ENCODE peak calls at places on chromosome 10, in four cellular contexts. W is OCI-LY7, C is HL-60, X is brain microvascular endothelial cell. U is an unnamed sample.

GRCh38 chr10:3538291-3538849 is 246.6 kb downstream of the KLF6 start:
- DNase-seq in W (no peak), C (no peak), X (peak; percentile 46), U (no peak)

GRCh38 chr10:78250313-78251040 is 216.8 kb downstream of the RPS24 start:
- DNase-seq in W (peak; percentile 41), C (peak; percentile 65), X (no peak), U (no peak)

GRCh38 chr10:103445767-103446567 is 6.2 kb downstream of the CALHM2 start:
- DNase-seq in W (no peak), C (no peak), X (no peak), U (peak; percentile 37)

GRCh38 chr10:100995171-100995570 is 4.4 kb upstream of the LZTS2 start:
- DNase-seq in W (no peak), C (no peak), X (no peak), U (no peak)

GRCh38 chr10:103719036-103719435 is 136.3 kb downstream of the SH3PXD2A start:
- DNase-seq in C (no peak), X (no peak), W (no peak), U (no peak)

GRCh38 chr10:126014309-126014708 is 117.9 kb downstream of the FANK1 start:
- DNase-seq in W (no peak), X (peak; percentile 71), C (no peak), U (peak; percentile 69)

GRCh38 chr10:130926442-130926841 is 385.1 kb downstream of the TCERG1L start:
- DNase-seq in X (no peak), C (no peak), W (no peak), U (no peak)

GRCh38 chr10:19683326-19683725 is 132.9 kb upstream of the PLXDC2 start:
- DNase-seq in C (no peak), W (no peak), X (peak; percentile 60), U (no peak)

GRCh38 chr10:60367014-60367413 is 22.7 kb downstream of the ANK3 start:
- DNase-seq in W (no peak), X (no peak), C (no peak), U (no peak)

GRCh38 chr10:26216577-26216948 is at the start of gene GAD2:
- DNase-seq in C (no peak), X (no peak), W (no peak), U (no peak)

GRCh38 chr10:89151857-89152256 is 55.3 kb downstream of the CH25H start:
- DNase-seq in X (no peak), C (no peak), W (no peak), U (peak; percentile 80)

GRCh38 chr10:89332718-89333281 is 5.0 kb downstream of the IFIT3 start:
- DNase-seq in X (no peak), C (no peak), W (peak; percentile 16), U (no peak)

GRCh38 chr10:80471009-80471408 is 16.9 kb downstream of the TSPAN14 start:
- DNase-seq in X (no peak), C (no peak), W (no peak), U (no peak)

GRCh38 chr10:76245951-76246495 is 814.6 kb downstream of the LRMDA start:
- DNase-seq in X (no peak), W (no peak), C (no peak), U (no peak)

GRCh38 chr10:132618158-132618924 is 80.8 kb downstream of the INPP5A start:
- DNase-seq in X (no peak), C (no peak), W (no peak), U (no peak)

GRCh38 chr10:102065561-102066420 is 642 bp downstream of the HPS6 start:
- DNase-seq in C (no peak), W (peak; percentile 48), X (peak; percentile 5), U (no peak)

GRCh38 chr10:49400365-49400764 is 4.5 kb upstream of the DRGX start:
- DNase-seq in C (no peak), X (no peak), W (no peak), U (no peak)

GRCh38 chr10:14092749-14093148 is 238.0 kb downstream of the FRMD4A start:
- DNase-seq in X (no peak), W (no peak), C (no peak), U (no peak)

GRCh38 chr10:24718031-24718855 is 5.4 kb downstream of the ARHGAP21 start:
- DNase-seq in X (peak; percentile 56), W (no peak), C (no peak), U (no peak)

GRCh38 chr10:78336402-78336791 is 302.7 kb downstream of the RPS24 start:
- DNase-seq in X (peak; percentile 73), C (no peak), W (no peak), U (peak; percentile 84)

GRCh38 chr10:21372651-21373410 is 152.7 kb downstream of the SKIDA1 start:
- DNase-seq in W (peak; percentile 27), X (peak; percentile 89), C (no peak), U (peak; percentile 69)

GRCh38 chr10:75239391-75239790 is 3.6 kb upstream of the COMTD1 start:
- DNase-seq in W (no peak), X (no peak), C (no peak), U (no peak)

GRCh38 chr10:73577788-73578187 is 13.4 kb downstream of the USP54 start:
- DNase-seq in W (no peak), C (no peak), X (no peak), U (no peak)

GRCh38 chr10:70404906-70405824 is 1.2 kb downstream of the EIF4EBP2 start:
- DNase-seq in W (peak; percentile 64), X (peak; percentile 80), C (peak; percentile 90), U (peak; percentile 96)

GRCh38 chr10:105354010-105354409 is 712.9 kb downstream of the SORCS3 start:
- DNase-seq in X (no peak), W (no peak), C (no peak), U (no peak)

GRCh38 chr10:64174666-64175265 is 653.6 kb downstream of the REEP3 start:
- DNase-seq in X (no peak), C (no peak), W (no peak), U (no peak)

GRCh38 chr10:105699504-105699903 is 1058.4 kb downstream of the SORCS3 start:
- DNase-seq in X (no peak), C (no peak), W (no peak), U (no peak)

GRCh38 chr10:45001382-45002148 is 842 bp downstream of the ZNF22 start:
- DNase-seq in W (peak; percentile 72), X (peak; percentile 68), C (no peak), U (no peak)

GRCh38 chr10:66622050-66622449 is 303.8 kb upstream of the LRRTM3 start:
- DNase-seq in W (no peak), C (no peak), X (no peak), U (no peak)

GRCh38 chr10:73263948-73264347 is 11.5 kb upstream of the MRPS16 start:
- DNase-seq in X (peak; percentile 11), C (no peak), W (peak; percentile 37), U (peak; percentile 13)

GRCh38 chr10:9222917-9223316 is 1168.4 kb downstream of the GATA3 start:
- DNase-seq in W (no peak), C (no peak), X (no peak), U (peak; percentile 23)

GRCh38 chr10:80964179-80964578 is 426.5 kb downstream of the SH2D4B start:
- DNase-seq in C (no peak), W (no peak), X (no peak), U (no peak)

GRCh38 chr10:113073549-113074189 is 123.6 kb downstream of the TCF7L2 start:
- DNase-seq in W (no peak), C (no peak), X (peak; percentile 96), U (peak; percentile 87)

GRCh38 chr10:73246783-73247508 is at the start of gene DNAJC9:
- DNase-seq in W (peak; percentile 98), X (peak; percentile 95), C (peak; percentile 91), U (peak; percentile 56)

GRCh38 chr10:1096287-1096889 is 40.2 kb downstream of the WDR37 start:
- DNase-seq in W (no peak), X (no peak), C (no peak), U (no peak)
- H3K4me3 ChIP-seq in W (no peak overlapping the region), X (no peak overlapping the region), C (no peak overlapping the region), U (no peak overlapping the region)

DNA sequence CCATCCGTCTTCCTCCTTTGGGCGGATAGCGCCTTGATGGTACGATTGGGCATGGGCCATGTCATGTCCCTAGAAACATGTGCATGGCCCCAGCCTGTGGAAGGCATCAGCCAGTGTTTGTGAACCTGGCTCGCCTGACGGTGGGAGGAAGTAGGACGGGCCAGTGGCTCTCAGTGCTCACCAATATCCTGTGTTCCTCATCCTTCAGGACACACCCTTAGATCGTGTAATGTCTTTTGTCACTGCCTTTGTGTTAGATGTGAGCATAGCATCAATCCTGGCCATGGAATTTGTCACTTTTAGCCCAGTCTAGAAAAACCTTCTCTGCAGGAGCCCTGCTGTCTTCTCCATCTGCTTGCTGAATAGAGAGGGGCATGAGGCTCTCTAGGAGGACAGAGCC is 77.6 kb downstream of the PFKFB3 start:
- DNase-seq in C (no peak), X (no peak), W (no peak), U (no peak)
- TF ChIP-seq CTCF in C (no peak), X (no peak), W (no peak), U (no peak)

GRCh38 chr10:122159159-122159970 is 111.7 kb upstream of the BTBD16 start:
- DNase-seq in C (no peak), W (no peak), X (no peak), U (no peak)
- H3K4me3 ChIP-seq in C (no peak overlapping the region), W (no peak overlapping the region), X (no peak overlapping the region), U (no peak overlapping the region)

GRCh38 chr10:115417585-115418265 is 324.6 kb downstream of the ATRNL1 start:
- DNase-seq in W (peak; percentile 53), C (peak; percentile 6), X (peak; percentile 49), U (no peak)
- TF ChIP-seq CTCF in W (peak; percentile 82), C (peak; percentile 63), X (peak; percentile 89), U (no peak)

DNA sequence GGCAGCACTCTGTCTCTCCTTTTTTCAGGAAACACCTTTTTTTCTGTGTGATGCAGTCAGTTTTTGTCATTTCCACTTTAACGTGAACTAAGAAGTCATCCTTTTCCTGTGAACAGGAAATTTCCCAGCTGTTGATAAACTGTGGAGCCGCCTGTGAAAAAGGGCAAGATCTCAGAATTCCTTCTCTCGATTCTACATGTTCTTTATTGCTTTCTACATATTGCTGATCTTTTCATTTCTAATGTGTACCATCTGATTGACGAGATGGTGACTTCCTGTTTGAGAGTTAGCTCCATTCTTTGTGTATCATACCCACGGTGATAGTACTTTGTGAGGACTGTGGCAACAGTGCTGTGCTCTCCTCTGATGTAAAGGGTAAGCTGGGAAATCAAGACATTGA is 50.4 kb downstream of the ADD3 start:
- DNase-seq in C (no peak), W (no peak), X (no peak), U (no peak)
- H3K4me3 ChIP-seq in C (no peak overlapping the region), W (no peak overlapping the region), X (no peak overlapping the region), U (no peak overlapping the region)